ENCODE peak calls at places on chromosome 5, in six cellular contexts. E is amygdala, V is HFFc6, P is T-helper 9 cell, D is RWPE1, Q is sciatic nerve. S is an unnamed sample.

GRCh38 chr5:34603378-34603777 is 52.8 kb upstream of the RAI14 start:
- DNase-seq in E (no peak), V (no peak), P (no peak), D (no peak), Q (no peak), S (no peak)

GRCh38 chr5:54861212-54861894 is 124.0 kb downstream of the ESM1 start:
- DNase-seq in E (no peak), V (peak), P (no peak), D (no peak), Q (no peak), S (no peak)

GRCh38 chr5:44714871-44715580 is 93.7 kb upstream of the MRPS30 start:
- DNase-seq in E (no peak), V (no peak), P (no peak), D (no peak), Q (no peak), S (no peak)

GRCh38 chr5:1934801-1935429 is 52.2 kb upstream of the IRX4 start:
- DNase-seq in E (no peak), V (no peak), P (no peak), D (no peak), Q (no peak), S (peak)

GRCh38 chr5:112419596-112420110 is 576 bp upstream of the EPB41L4A start:
- DNase-seq in E (peak), V (no peak), P (no peak), D (peak), Q (peak), S (no peak)

GRCh38 chr5:100708625-100709171 is 173.5 kb downstream of the FAM174A start:
- DNase-seq in E (no peak), V (no peak), P (no peak), D (no peak), Q (no peak), S (no peak)

GRCh38 chr5:74275204-74275992 is 365.1 kb downstream of the ENC1 start:
- DNase-seq in E (no peak), V (peak), P (no peak), D (no peak), Q (no peak), S (no peak)

GRCh38 chr5:149651686-149652085 is 70.4 kb downstream of the ARHGEF37 start:
- DNase-seq in E (no peak), V (no peak), P (no peak), D (no peak), Q (no peak), S (no peak)

GRCh38 chr5:55856511-55857246 is 5.5 kb downstream of the IL31RA start:
- DNase-seq in E (no peak), V (no peak), P (no peak), D (no peak), Q (no peak), S (no peak)

GRCh38 chr5:93532370-93532769 is 48.6 kb downstream of the NR2F1-AS1 start:
- DNase-seq in E (no peak), V (peak), P (no peak), D (peak), Q (peak), S (no peak)

GRCh38 chr5:107112207-107112606 is 558.5 kb downstream of the EFNA5 start:
- DNase-seq in E (no peak), V (no peak), P (no peak), D (no peak), Q (no peak), S (no peak)

GRCh38 chr5:5183933-5184332 is 43.8 kb downstream of the ADAMTS16 start:
- DNase-seq in E (no peak), V (no peak), P (no peak), D (no peak), Q (no peak), S (no peak)

GRCh38 chr5:50963647-50964584 is 297.5 kb downstream of the PARP8 start:
- DNase-seq in E (peak), V (no peak), P (no peak), D (no peak), Q (no peak), S (no peak)

GRCh38 chr5:89263846-89264245 is 380.9 kb upstream of the MEF2C start:
- DNase-seq in E (no peak), V (no peak), P (no peak), D (no peak), Q (no peak), S (no peak)

GRCh38 chr5:851553-851952 is 767 bp upstream of the ZDHHC11 start:
- DNase-seq in E (no peak), V (no peak), P (no peak), D (no peak), Q (peak), S (peak)

GRCh38 chr5:89313044-89313443 is 430.1 kb upstream of the MEF2C start:
- DNase-seq in E (no peak), V (peak), P (no peak), D (peak), Q (no peak), S (no peak)

GRCh38 chr5:103427326-103427725 is 135.3 kb downstream of the NUDT12 start:
- DNase-seq in E (no peak), V (no peak), P (no peak), D (no peak), Q (no peak), S (no peak)

GRCh38 chr5:168477060-168477459 is 9.2 kb upstream of the RARS1 start:
- DNase-seq in E (no peak), V (no peak), P (no peak), D (no peak), Q (no peak), S (no peak)

GRCh38 chr5:93585054-93585751 is 2.2 kb downstream of the NR2F1 start:
- DNase-seq in E (no peak), V (no peak), P (no peak), D (peak), Q (peak), S (no peak)

GRCh38 chr5:73812962-73813588 is 187.1 kb downstream of the ARHGEF28 start:
- DNase-seq in E (no peak), V (no peak), P (no peak), D (peak), Q (no peak), S (no peak)

GRCh38 chr5:95782166-95782565 is 40.4 kb downstream of the GLRX start:
- DNase-seq in E (no peak), V (no peak), P (no peak), D (no peak), Q (no peak), S (no peak)

GRCh38 chr5:36877667-36878420 is 1.3 kb downstream of the NIPBL start:
- DNase-seq in E (no peak), V (peak), P (no peak), D (peak), Q (no peak), S (no peak)

GRCh38 chr5:77518304-77518703 is 26.2 kb upstream of the WDR41 start:
- DNase-seq in E (no peak), V (no peak), P (no peak), D (peak), Q (no peak), S (no peak)

GRCh38 chr5:66171349-66172344 is 27.5 kb downstream of the SREK1 start:
- DNase-seq in E (no peak), V (peak), P (peak), D (peak), Q (no peak), S (no peak)

GRCh38 chr5:78899922-78900362 is 85.2 kb downstream of the ARSB start:
- DNase-seq in E (peak), V (peak), P (no peak), D (peak), Q (no peak), S (no peak)

GRCh38 chr5:42680035-42680434 is 76.6 kb upstream of the CCDC152 start:
- DNase-seq in E (no peak), V (no peak), P (no peak), D (no peak), Q (no peak), S (no peak)

GRCh38 chr5:134905246-134905996 is 490 bp downstream of the PCBD2 start:
- DNase-seq in E (peak), V (peak), P (peak), D (peak), Q (no peak), S (peak)

S was measured in mesenteric fat pad.